ENCODE peak calls at places on chromosomes 1 and 21, in eight cellular contexts. M, U, P, G, L, T, B and R are unnamed samples.

GRCh38 chr1:70440642-70441391 is 29.7 kb downstream of the CTH start:
- DNase-seq in M (no peak), U (no peak), P (no peak), G (no peak), L (no peak), T (no peak), B (no peak), R (no peak)

GRCh38 chr1:192639607-192640368 is 3.8 kb downstream of the RGS13 start:
- DNase-seq in M (no peak), U (peak; percentile 10), P (peak; percentile 26), G (peak; percentile 56), L (no peak), T (peak; percentile 13), B (peak; percentile 34), R (no peak)

GRCh38 chr21:36113647-36114428 is 21.0 kb upstream of the CBR3 start:
- DNase-seq in M (peak; percentile 65), U (no peak), P (no peak), G (no peak), L (no peak), T (no peak), B (no peak), R (no peak)

GRCh38 chr1:44390277-44390676 is 14.8 kb upstream of the RNF220 start:
- DNase-seq in M (no peak), U (peak; percentile 15), P (peak; percentile 71), G (peak; percentile 55), L (no peak), T (no peak), B (peak; percentile 53), R (no peak)

GRCh38 chr1:117895482-117896114 is 33.8 kb downstream of the GDAP2 start:
- DNase-seq in M (peak; percentile 67), U (peak; percentile 85), P (peak; percentile 88), G (peak; percentile 90), L (no peak), T (peak; percentile 52), B (peak; percentile 39), R (no peak)

GRCh38 chr1:37478890-37479254 is 4.5 kb downstream of the ZC3H12A start:
- DNase-seq in M (no peak), U (no peak), P (peak; percentile 80), G (peak; percentile 74), L (no peak), T (no peak), B (no peak), R (no peak)

GRCh38 chr1:49389699-49390098 is 613.0 kb upstream of the BEND5 start:
- DNase-seq in M (no peak), U (no peak), P (no peak), G (no peak), L (no peak), T (no peak), B (no peak), R (no peak)

GRCh38 chr1:40898434-40898900 is 36.3 kb upstream of the CITED4 start:
- DNase-seq in M (no peak), U (no peak), P (peak; percentile 17), G (peak; percentile 13), L (no peak), T (peak; percentile 54), B (no peak), R (no peak)

GRCh38 chr1:94316836-94317789 is 79.7 kb upstream of the ARHGAP29 start:
- DNase-seq in M (no peak), U (no peak), P (no peak), G (peak; percentile 73), L (no peak), T (no peak), B (no peak), R (no peak)

GRCh38 chr1:95138223-95138622 is 21.1 kb downstream of the TLCD4 start:
- DNase-seq in M (no peak), U (no peak), P (no peak), G (peak; percentile 12), L (no peak), T (no peak), B (no peak), R (no peak)

GRCh38 chr21:41477641-41478318 is 30.2 kb downstream of the TMPRSS2 start:
- DNase-seq in M (peak; percentile 61), U (no peak), P (peak; percentile 25), G (peak; percentile 62), L (no peak), T (no peak), B (no peak), R (no peak)

GRCh38 chr1:29240400-29240837 is 4.1 kb downstream of the PTPRU start:
- DNase-seq in M (peak; percentile 81), U (no peak), P (peak; percentile 27), G (peak; percentile 57), L (no peak), T (no peak), B (no peak), R (no peak)

GRCh38 chr1:39045231-39045630 is 19.1 kb downstream of the NDUFS5 start:
- DNase-seq in M (no peak), U (no peak), P (no peak), G (no peak), L (no peak), T (no peak), B (no peak), R (peak; percentile 41)

GRCh38 chr1:78560811-78561210 is 59.4 kb upstream of the IFI44L start:
- DNase-seq in M (no peak), U (no peak), P (peak; percentile 38), G (peak; percentile 15), L (no peak), T (no peak), B (no peak), R (no peak)

GRCh38 chr1:228144213-228145049 is 4.4 kb downstream of the GUK1 start:
- DNase-seq in M (peak; percentile 27), U (no peak), P (no peak), G (no peak), L (peak; percentile 54), T (no peak), B (no peak), R (peak; percentile 77)

GRCh38 chr1:27633640-27634165 is 1.3 kb downstream of the FGR start:
- DNase-seq in M (no peak), U (no peak), P (no peak), G (no peak), L (no peak), T (no peak), B (no peak), R (no peak)

GRCh38 chr21:39774252-39774651 is 29.3 kb downstream of the IGSF5 start:
- DNase-seq in M (no peak), U (no peak), P (no peak), G (no peak), L (no peak), T (no peak), B (no peak), R (no peak)
- TF ChIP-seq CTCF in M (no peak), U (no peak), P (no peak), G (no peak), L (no peak), T (no peak), B (no peak), R (no peak)

DNA sequence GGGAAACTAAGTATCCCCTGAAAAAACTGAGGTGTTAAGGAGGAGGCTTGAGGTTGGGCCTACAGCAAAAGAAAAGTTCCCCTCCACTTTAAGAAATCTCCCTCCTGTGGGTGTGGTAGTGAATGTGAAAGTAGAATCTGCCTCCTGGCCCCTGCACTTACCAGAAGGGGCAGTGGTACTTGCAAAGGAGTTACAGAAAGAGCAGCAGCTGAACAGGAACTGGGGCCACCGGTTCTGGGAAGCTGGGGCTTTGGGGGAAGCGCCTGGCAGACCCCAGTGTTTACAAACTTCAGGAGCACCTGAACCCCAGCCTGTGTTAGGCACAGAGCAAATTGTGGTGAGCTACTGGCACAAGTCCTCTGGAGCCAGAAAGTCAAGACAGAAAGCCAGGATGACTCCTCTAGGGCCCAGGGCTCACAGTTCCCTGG is 250.2 kb upstream of the FGGY start:
- DNase-seq in M (peak; percentile 82), U (no peak), P (no peak), G (no peak), L (no peak), T (no peak), B (no peak), R (no peak)
- TF ChIP-seq CTCF in M (peak; percentile 73), U (peak; percentile 42), P (peak; percentile 26), G (peak; percentile 11), L (no peak), T (no peak), B (peak; percentile 35), R (peak; percentile 23)

DNA sequence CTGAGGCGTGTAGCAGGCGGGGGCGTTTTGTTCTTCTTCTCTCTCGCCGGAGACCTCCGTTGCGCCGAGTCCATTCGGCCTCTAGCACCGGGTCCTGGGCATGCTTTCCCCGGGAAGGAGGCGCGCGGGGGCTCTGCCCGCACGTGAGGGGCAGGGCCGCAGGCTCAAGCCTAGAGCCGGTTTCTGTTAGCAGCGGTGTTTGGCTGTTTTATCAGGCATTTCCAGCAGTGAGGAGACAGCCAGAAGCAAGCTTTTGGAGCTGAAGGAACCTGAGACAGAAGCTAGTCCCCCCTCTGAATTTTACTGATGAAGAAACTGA is 590 bp downstream of the PSEN2 start:
- DNase-seq in M (no peak), U (no peak), P (no peak), G (no peak), L (no peak), T (no peak), B (no peak), R (no peak)
- TF ChIP-seq CTCF in M (no peak), U (no peak), P (no peak), G (no peak), L (no peak), T (no peak), B (no peak), R (peak; percentile 31)

GRCh38 chr21:44816761-44817505 is 929 bp downstream of the SUMO3 start:
- DNase-seq in M (no peak), U (no peak), P (no peak), G (no peak), L (no peak), T (no peak), B (no peak), R (no peak)

GRCh38 chr21:44817506-44817880 is 369 bp downstream of the SUMO3 start:
- DNase-seq in M (peak; percentile 93), U (peak; percentile 67), P (peak; percentile 85), G (peak; percentile 93), L (peak; percentile 94), T (peak; percentile 94), B (no peak), R (peak; percentile 93)

GRCh38 chr21:44819283-44820243 is 1.7 kb upstream of the SUMO3 start:
- DNase-seq in M (no peak), U (no peak), P (no peak), G (no peak), L (no peak), T (no peak), B (no peak), R (no peak)

GRCh38 chr21:44818636-44819011 is 762 bp upstream of the SUMO3 start:
- DNase-seq in M (no peak), U (no peak), P (no peak), G (no peak), L (no peak), T (no peak), B (no peak), R (no peak)

DNA sequence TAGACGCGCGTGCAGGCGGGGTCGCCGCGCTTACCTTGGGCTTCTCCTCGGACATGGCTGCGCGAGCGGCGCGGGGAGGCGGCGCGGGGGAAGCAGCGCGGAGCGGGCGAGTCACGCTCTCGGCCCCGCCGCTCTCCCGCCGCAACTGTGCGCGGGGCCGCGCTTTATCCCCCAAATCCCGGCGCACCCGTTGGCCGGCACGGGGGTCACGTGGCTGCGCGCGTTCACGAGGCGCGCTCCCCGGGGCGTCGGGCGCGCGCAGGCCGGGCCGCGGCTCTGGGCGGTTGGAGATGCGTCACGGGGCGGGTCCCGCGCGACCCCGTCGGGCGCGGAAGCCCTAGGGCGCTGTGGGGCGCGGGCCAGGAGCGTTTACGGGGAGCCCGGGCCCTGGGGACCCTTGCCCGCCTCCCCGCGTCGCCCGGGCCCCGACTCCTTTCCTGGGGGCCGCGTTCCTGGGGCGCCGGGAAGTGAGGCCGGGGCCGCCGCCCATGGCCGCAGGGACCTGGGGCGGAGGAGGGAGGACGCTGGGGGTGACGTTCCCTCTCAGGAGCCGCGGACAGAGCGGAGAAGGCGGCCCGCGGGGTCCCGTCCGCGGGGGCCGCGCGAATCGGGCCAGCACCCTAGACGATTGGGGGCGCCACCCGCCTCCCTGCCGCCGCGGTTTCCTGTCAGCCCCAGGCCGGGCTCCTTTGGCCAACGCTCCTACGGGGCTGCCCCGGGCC is at the start of gene SUMO3:
- DNase-seq in M (peak; percentile 89), U (peak; percentile 42), P (peak; percentile 78), G (peak; percentile 86), L (peak; percentile 82), T (peak; percentile 87), B (no peak), R (no peak)
- TF ChIP-seq CTCF in M (peak; percentile 17), U (no peak), P (no peak), G (no peak), L (no peak), T (no peak), B (peak; percentile 4), R (peak; percentile 51)